ENCODE peak calls at places on chromosome 5, in seven cellular contexts. One of them, this sample, is unnamed.

GRCh38 chr5:102295534-102296228 is 403 bp downstream of the SLCO4C1 start:
- DNase-seq in A549: no peak
- DNase-seq in stomach: no peak
- DNase-seq in IMR-90: no peak
- DNase-seq in body of pancreas: peak
- DNase-seq in transverse colon: peak
- DNase-seq in HepG2: no peak
- DNase-seq in this sample: peak

GRCh38 chr5:115068239-115069086 is 101.2 kb downstream of the TRIM36 start:
- DNase-seq in A549: peak
- DNase-seq in stomach: no peak
- DNase-seq in IMR-90: peak
- DNase-seq in body of pancreas: peak
- DNase-seq in transverse colon: no peak
- DNase-seq in HepG2: peak
- DNase-seq in this sample: peak

GRCh38 chr5:83567741-83568530 is 96.4 kb downstream of the VCAN start:
- DNase-seq in A549: no peak
- DNase-seq in stomach: no peak
- DNase-seq in IMR-90: peak
- DNase-seq in body of pancreas: no peak
- DNase-seq in transverse colon: no peak
- DNase-seq in HepG2: peak
- DNase-seq in this sample: no peak

GRCh38 chr5:51060953-51061352 is 322.3 kb upstream of the ISL1 start:
- DNase-seq in A549: no peak
- DNase-seq in stomach: no peak
- DNase-seq in IMR-90: no peak
- DNase-seq in body of pancreas: no peak
- DNase-seq in transverse colon: no peak
- DNase-seq in HepG2: no peak
- DNase-seq in this sample: no peak

GRCh38 chr5:64206653-64207052 is 41.0 kb downstream of the RNF180 start:
- DNase-seq in A549: no peak
- DNase-seq in stomach: no peak
- DNase-seq in IMR-90: no peak
- DNase-seq in body of pancreas: no peak
- DNase-seq in transverse colon: no peak
- DNase-seq in HepG2: no peak
- DNase-seq in this sample: no peak

GRCh38 chr5:143033535-143034260 is 263.5 kb downstream of the ARHGAP26 start:
- DNase-seq in A549: peak
- DNase-seq in stomach: no peak
- DNase-seq in IMR-90: peak
- DNase-seq in body of pancreas: no peak
- DNase-seq in transverse colon: no peak
- DNase-seq in HepG2: no peak
- DNase-seq in this sample: no peak

GRCh38 chr5:163571755-163572154 is 66.3 kb downstream of the MAT2B start:
- DNase-seq in A549: no peak
- DNase-seq in stomach: no peak
- DNase-seq in IMR-90: peak
- DNase-seq in body of pancreas: no peak
- DNase-seq in transverse colon: no peak
- DNase-seq in HepG2: no peak
- DNase-seq in this sample: no peak

GRCh38 chr5:38119836-38120235 is 138.5 kb upstream of the EGFLAM start:
- DNase-seq in A549: no peak
- DNase-seq in stomach: no peak
- DNase-seq in IMR-90: no peak
- DNase-seq in body of pancreas: no peak
- DNase-seq in transverse colon: no peak
- DNase-seq in HepG2: no peak
- DNase-seq in this sample: no peak

GRCh38 chr5:178206166-178207101 is 2.1 kb downstream of the HNRNPAB start:
- DNase-seq in A549: no peak
- DNase-seq in stomach: no peak
- DNase-seq in IMR-90: peak
- DNase-seq in body of pancreas: peak
- DNase-seq in transverse colon: no peak
- DNase-seq in HepG2: no peak
- DNase-seq in this sample: no peak

GRCh38 chr5:76331139-76331538 is 71.9 kb upstream of the IQGAP2 start:
- DNase-seq in A549: no peak
- DNase-seq in stomach: no peak
- DNase-seq in IMR-90: no peak
- DNase-seq in body of pancreas: no peak
- DNase-seq in transverse colon: no peak
- DNase-seq in HepG2: no peak
- DNase-seq in this sample: peak

GRCh38 chr5:57937025-57937424 is 454.4 kb upstream of the ACTBL2 start:
- DNase-seq in A549: no peak
- DNase-seq in stomach: no peak
- DNase-seq in IMR-90: peak
- DNase-seq in body of pancreas: no peak
- DNase-seq in transverse colon: no peak
- DNase-seq in HepG2: no peak
- DNase-seq in this sample: no peak

GRCh38 chr5:174910245-174910737 is 185.9 kb downstream of the MSX2 start:
- DNase-seq in A549: peak
- DNase-seq in stomach: peak
- DNase-seq in IMR-90: peak
- DNase-seq in body of pancreas: peak
- DNase-seq in transverse colon: peak
- DNase-seq in HepG2: peak
- DNase-seq in this sample: peak

GRCh38 chr5:119358901-119359603 is 3.2 kb downstream of the TNFAIP8 start:
- DNase-seq in A549: no peak
- DNase-seq in stomach: no peak
- DNase-seq in IMR-90: no peak
- DNase-seq in body of pancreas: no peak
- DNase-seq in transverse colon: no peak
- DNase-seq in HepG2: no peak
- DNase-seq in this sample: no peak

GRCh38 chr5:92874790-92875189 is 706.2 kb downstream of the NR2F1-AS1 start:
- DNase-seq in A549: no peak
- DNase-seq in stomach: no peak
- DNase-seq in IMR-90: no peak
- DNase-seq in body of pancreas: no peak
- DNase-seq in transverse colon: no peak
- DNase-seq in HepG2: no peak
- DNase-seq in this sample: no peak

GRCh38 chr5:34929150-34929719 is at the start of gene DNAJC21:
- DNase-seq in A549: peak
- DNase-seq in stomach: peak
- DNase-seq in IMR-90: peak
- DNase-seq in body of pancreas: peak
- DNase-seq in transverse colon: peak
- DNase-seq in HepG2: peak
- DNase-seq in this sample: peak

GRCh38 chr5:34930870-34931269 is 1.5 kb downstream of the DNAJC21 start:
- DNase-seq in A549: no peak
- DNase-seq in stomach: no peak
- DNase-seq in IMR-90: no peak
- DNase-seq in body of pancreas: no peak
- DNase-seq in transverse colon: no peak
- DNase-seq in HepG2: no peak
- DNase-seq in this sample: no peak

GRCh38 chr5:34928267-34928666 is 1.1 kb upstream of the DNAJC21 start:
- DNase-seq in A549: no peak
- DNase-seq in stomach: no peak
- DNase-seq in IMR-90: no peak
- DNase-seq in body of pancreas: no peak
- DNase-seq in transverse colon: no peak
- DNase-seq in HepG2: no peak
- DNase-seq in this sample: peak

GRCh38 chr5:34930527-34930844 is 1.1 kb downstream of the DNAJC21 start:
- DNase-seq in A549: no peak
- DNase-seq in stomach: no peak
- DNase-seq in IMR-90: peak
- DNase-seq in body of pancreas: no peak
- DNase-seq in transverse colon: no peak
- DNase-seq in HepG2: no peak
- DNase-seq in this sample: no peak

GRCh38 chr5:34929720-34930526 is 564 bp downstream of the DNAJC21 start:
- DNase-seq in A549: peak
- DNase-seq in stomach: peak
- DNase-seq in IMR-90: peak
- DNase-seq in body of pancreas: peak
- DNase-seq in transverse colon: peak
- DNase-seq in HepG2: peak
- DNase-seq in this sample: peak
- TF ChIP-seq POLR2A in A549: peak
- TF ChIP-seq POLR2A in stomach: no peak
- TF ChIP-seq POLR2A in IMR-90: no peak
- TF ChIP-seq POLR2A in body of pancreas: peak
- TF ChIP-seq POLR2A in transverse colon: peak
- TF ChIP-seq POLR2A in HepG2: peak
- TF ChIP-seq POLR2A in this sample: peak

GRCh38 chr5:3601060-3601710 is 5.6 kb downstream of the IRX1 start:
- DNase-seq in A549: no peak
- DNase-seq in stomach: no peak
- DNase-seq in IMR-90: no peak
- DNase-seq in body of pancreas: no peak
- DNase-seq in transverse colon: no peak
- DNase-seq in HepG2: no peak
- DNase-seq in this sample: no peak
- H3K4me3 ChIP-seq in A549: no peak
- H3K4me3 ChIP-seq in stomach: no peak
- H3K4me3 ChIP-seq in IMR-90: no peak
- H3K4me3 ChIP-seq in body of pancreas: no peak
- H3K4me3 ChIP-seq in transverse colon: no peak
- H3K4me3 ChIP-seq in HepG2: no peak
- H3K4me3 ChIP-seq in this sample: no peak

DNA sequence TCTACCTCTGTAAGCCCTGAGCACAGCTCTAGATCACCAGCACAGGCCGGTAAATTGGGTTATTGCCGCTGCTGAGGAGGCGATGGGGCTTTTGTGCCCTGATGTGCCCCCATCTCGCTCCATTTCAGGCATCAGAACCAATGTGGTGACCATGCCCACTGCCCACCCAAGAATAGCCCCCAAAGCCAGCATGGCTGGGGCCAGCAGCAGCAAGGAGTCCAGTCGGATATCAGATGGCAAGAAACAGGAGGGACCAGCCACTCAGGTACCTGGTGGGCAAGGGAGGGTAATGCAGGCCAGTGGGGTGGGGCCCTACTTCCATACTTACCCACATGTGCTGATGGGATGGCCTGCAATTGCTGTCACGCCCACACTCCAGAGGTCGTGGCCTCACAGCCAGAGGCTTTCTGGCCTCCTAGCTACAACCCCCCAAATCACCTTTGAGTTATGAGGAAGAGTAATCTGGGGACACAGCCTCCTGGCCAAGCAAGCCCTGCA is 22.9 kb downstream of the CD74 start:
- DNase-seq in A549: no peak
- DNase-seq in stomach: no peak
- DNase-seq in IMR-90: no peak
- DNase-seq in body of pancreas: no peak
- DNase-seq in transverse colon: no peak
- DNase-seq in HepG2: no peak
- DNase-seq in this sample: no peak
- TF ChIP-seq POLR2A in A549: no peak
- TF ChIP-seq POLR2A in stomach: no peak
- TF ChIP-seq POLR2A in IMR-90: no peak
- TF ChIP-seq POLR2A in body of pancreas: no peak
- TF ChIP-seq POLR2A in transverse colon: no peak
- TF ChIP-seq POLR2A in HepG2: no peak
- TF ChIP-seq POLR2A in this sample: no peak

GRCh38 chr5:67015577-67016290 is 180.9 kb downstream of the CD180 start:
- DNase-seq in A549: no peak
- DNase-seq in stomach: no peak
- DNase-seq in IMR-90: peak
- DNase-seq in body of pancreas: no peak
- DNase-seq in transverse colon: no peak
- DNase-seq in HepG2: no peak
- DNase-seq in this sample: no peak
- H3K4me3 ChIP-seq in A549: no peak
- H3K4me3 ChIP-seq in stomach: peak
- H3K4me3 ChIP-seq in IMR-90: peak
- H3K4me3 ChIP-seq in body of pancreas: no peak
- H3K4me3 ChIP-seq in transverse colon: peak
- H3K4me3 ChIP-seq in HepG2: no peak
- H3K4me3 ChIP-seq in this sample: no peak

GRCh38 chr5:179612577-179613459 is 10.7 kb downstream of the HNRNPH1 start:
- DNase-seq in A549: no peak
- DNase-seq in stomach: no peak
- DNase-seq in IMR-90: no peak
- DNase-seq in body of pancreas: no peak
- DNase-seq in transverse colon: no peak
- DNase-seq in HepG2: no peak
- DNase-seq in this sample: peak
- TF ChIP-seq POLR2A in A549: no peak
- TF ChIP-seq POLR2A in stomach: no peak
- TF ChIP-seq POLR2A in IMR-90: no peak
- TF ChIP-seq POLR2A in body of pancreas: no peak
- TF ChIP-seq POLR2A in transverse colon: no peak
- TF ChIP-seq POLR2A in HepG2: no peak
- TF ChIP-seq POLR2A in this sample: no peak

GRCh38 chr5:132489051-132489770 is 1.4 kb downstream of the IRF1 start:
- DNase-seq in A549: no peak
- DNase-seq in stomach: peak
- DNase-seq in IMR-90: no peak
- DNase-seq in body of pancreas: no peak
- DNase-seq in transverse colon: peak
- DNase-seq in HepG2: no peak
- DNase-seq in this sample: peak
- H3K4me3 ChIP-seq in A549: peak
- H3K4me3 ChIP-seq in stomach: peak
- H3K4me3 ChIP-seq in IMR-90: peak
- H3K4me3 ChIP-seq in body of pancreas: no peak
- H3K4me3 ChIP-seq in transverse colon: peak
- H3K4me3 ChIP-seq in HepG2: peak
- H3K4me3 ChIP-seq in this sample: peak

DNA sequence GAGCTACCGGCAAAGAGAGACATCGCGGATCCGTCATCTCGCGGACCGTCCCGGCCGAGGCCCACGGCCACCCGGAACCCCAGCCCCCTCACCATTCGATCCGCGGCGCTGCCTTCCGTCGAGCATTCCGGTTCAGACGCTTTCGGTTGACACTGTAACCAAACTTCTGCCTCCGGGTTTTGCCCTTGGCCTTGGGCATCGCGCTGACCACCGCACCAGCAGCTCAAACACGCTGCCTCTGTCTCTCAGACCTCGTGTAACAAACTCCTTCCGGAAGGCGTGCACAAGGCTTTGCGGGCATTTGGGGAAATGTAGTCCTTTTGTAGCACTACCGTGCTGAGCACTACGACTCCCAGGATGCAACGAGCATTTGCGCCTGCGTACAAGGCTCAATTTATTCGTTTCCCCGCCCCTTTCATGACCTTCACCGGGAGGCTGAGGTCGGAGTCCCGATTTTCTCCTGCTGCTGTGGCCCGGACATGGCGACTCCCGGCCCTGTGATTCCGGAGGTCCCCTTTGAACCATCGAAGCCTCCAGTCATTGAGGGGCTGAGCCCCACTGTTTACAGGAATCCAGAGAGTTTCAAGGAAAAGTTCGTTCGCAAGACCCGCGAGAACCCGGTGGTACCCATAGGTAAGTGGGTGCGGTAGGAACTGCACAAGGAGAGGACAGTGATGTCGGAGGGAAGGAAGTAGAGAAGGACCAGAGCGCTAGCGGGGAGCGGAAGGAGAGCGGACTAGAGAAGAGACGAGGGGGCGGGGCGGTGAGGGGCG is at the start of the genes HIGD2A and NOP16:
- DNase-seq in A549: peak
- DNase-seq in stomach: peak
- DNase-seq in IMR-90: peak
- DNase-seq in body of pancreas: peak
- DNase-seq in transverse colon: peak
- DNase-seq in HepG2: peak
- DNase-seq in this sample: peak
- TF ChIP-seq POLR2A in A549: peak
- TF ChIP-seq POLR2A in stomach: no peak
- TF ChIP-seq POLR2A in IMR-90: peak
- TF ChIP-seq POLR2A in body of pancreas: no peak
- TF ChIP-seq POLR2A in transverse colon: no peak
- TF ChIP-seq POLR2A in HepG2: peak
- TF ChIP-seq POLR2A in this sample: peak

This sample was measured in NB4.